ENCODE peak calls at places on chromosomes 6 and 20, in eight cellular contexts. One of them, this sample, is unnamed.

GRCh38 chr6:148521586-148521985 is 178.9 kb downstream of the SASH1 start:
- DNase-seq in effector memory CD8-positive, alpha-beta T cell: no peak
- DNase-seq in GM04503: no peak
- DNase-seq in Right ventricle myocardium superior: no peak
- DNase-seq in vagina: no peak
- DNase-seq in NCI-H2107: no peak
- DNase-seq in NCI-H1417 treated with DMSO at 0.1 percent for 48 hours: no peak
- DNase-seq in HFF-Myc: no peak
- DNase-seq in this sample: no peak

GRCh38 chr6:132304891-132305305 is 96.4 kb downstream of the MOXD1 start:
- DNase-seq in effector memory CD8-positive, alpha-beta T cell: no peak
- DNase-seq in GM04503: no peak
- DNase-seq in Right ventricle myocardium superior: no peak
- DNase-seq in vagina: no peak
- DNase-seq in NCI-H2107: no peak
- DNase-seq in NCI-H1417 treated with DMSO at 0.1 percent for 48 hours: no peak
- DNase-seq in HFF-Myc: no peak
- DNase-seq in this sample: no peak

GRCh38 chr6:134961366-134961765 is 11.5 kb upstream of the ALDH8A1 start:
- DNase-seq in effector memory CD8-positive, alpha-beta T cell: no peak
- DNase-seq in GM04503: no peak
- DNase-seq in Right ventricle myocardium superior: no peak
- DNase-seq in vagina: no peak
- DNase-seq in NCI-H2107: no peak
- DNase-seq in NCI-H1417 treated with DMSO at 0.1 percent for 48 hours: no peak
- DNase-seq in HFF-Myc: no peak
- DNase-seq in this sample: no peak

GRCh38 chr6:156776470-156776840 is 723 bp upstream of the ARID1B start:
- DNase-seq in effector memory CD8-positive, alpha-beta T cell: peak
- DNase-seq in GM04503: no peak
- DNase-seq in Right ventricle myocardium superior: no peak
- DNase-seq in vagina: no peak
- DNase-seq in NCI-H2107: no peak
- DNase-seq in NCI-H1417 treated with DMSO at 0.1 percent for 48 hours: peak
- DNase-seq in HFF-Myc: no peak
- DNase-seq in this sample: no peak

GRCh38 chr6:112172540-112172939 is 81.8 kb downstream of the LAMA4 start:
- DNase-seq in effector memory CD8-positive, alpha-beta T cell: no peak
- DNase-seq in GM04503: no peak
- DNase-seq in Right ventricle myocardium superior: no peak
- DNase-seq in vagina: no peak
- DNase-seq in NCI-H2107: no peak
- DNase-seq in NCI-H1417 treated with DMSO at 0.1 percent for 48 hours: no peak
- DNase-seq in HFF-Myc: no peak
- DNase-seq in this sample: no peak

GRCh38 chr20:57248132-57248797 is 18.2 kb downstream of the BMP7 start:
- DNase-seq in effector memory CD8-positive, alpha-beta T cell: no peak
- DNase-seq in GM04503: no peak
- DNase-seq in Right ventricle myocardium superior: no peak
- DNase-seq in vagina: no peak
- DNase-seq in NCI-H2107: no peak
- DNase-seq in NCI-H1417 treated with DMSO at 0.1 percent for 48 hours: no peak
- DNase-seq in HFF-Myc: no peak
- DNase-seq in this sample: no peak

GRCh38 chr6:56282391-56282790 is 35.0 kb upstream of the COL21A1 start:
- DNase-seq in effector memory CD8-positive, alpha-beta T cell: no peak
- DNase-seq in GM04503: no peak
- DNase-seq in Right ventricle myocardium superior: no peak
- DNase-seq in vagina: no peak
- DNase-seq in NCI-H2107: no peak
- DNase-seq in NCI-H1417 treated with DMSO at 0.1 percent for 48 hours: no peak
- DNase-seq in HFF-Myc: no peak
- DNase-seq in this sample: no peak

GRCh38 chr6:41878961-41879405 is 16.2 kb downstream of the USP49 start:
- DNase-seq in effector memory CD8-positive, alpha-beta T cell: no peak
- DNase-seq in GM04503: peak
- DNase-seq in Right ventricle myocardium superior: no peak
- DNase-seq in vagina: no peak
- DNase-seq in NCI-H2107: no peak
- DNase-seq in NCI-H1417 treated with DMSO at 0.1 percent for 48 hours: no peak
- DNase-seq in HFF-Myc: no peak
- DNase-seq in this sample: peak

GRCh38 chr20:50003253-50003656 is 20.5 kb downstream of the SNAI1 start:
- DNase-seq in effector memory CD8-positive, alpha-beta T cell: no peak
- DNase-seq in GM04503: peak
- DNase-seq in Right ventricle myocardium superior: no peak
- DNase-seq in vagina: no peak
- DNase-seq in NCI-H2107: no peak
- DNase-seq in NCI-H1417 treated with DMSO at 0.1 percent for 48 hours: no peak
- DNase-seq in HFF-Myc: no peak
- DNase-seq in this sample: peak

GRCh38 chr6:101163611-101164010 is 229.9 kb upstream of the GRIK2 start:
- DNase-seq in effector memory CD8-positive, alpha-beta T cell: no peak
- DNase-seq in GM04503: no peak
- DNase-seq in Right ventricle myocardium superior: no peak
- DNase-seq in vagina: no peak
- DNase-seq in NCI-H2107: no peak
- DNase-seq in NCI-H1417 treated with DMSO at 0.1 percent for 48 hours: no peak
- DNase-seq in HFF-Myc: no peak
- DNase-seq in this sample: no peak

GRCh38 chr6:16278750-16279149 is 40.4 kb downstream of the GMPR start:
- DNase-seq in effector memory CD8-positive, alpha-beta T cell: no peak
- DNase-seq in GM04503: no peak
- DNase-seq in Right ventricle myocardium superior: no peak
- DNase-seq in vagina: no peak
- DNase-seq in NCI-H2107: no peak
- DNase-seq in NCI-H1417 treated with DMSO at 0.1 percent for 48 hours: no peak
- DNase-seq in HFF-Myc: no peak
- DNase-seq in this sample: no peak

GRCh38 chr6:56752009-56752408 is 109.3 kb upstream of the DST start:
- DNase-seq in effector memory CD8-positive, alpha-beta T cell: no peak
- DNase-seq in GM04503: no peak
- DNase-seq in Right ventricle myocardium superior: no peak
- DNase-seq in vagina: no peak
- DNase-seq in NCI-H2107: no peak
- DNase-seq in NCI-H1417 treated with DMSO at 0.1 percent for 48 hours: no peak
- DNase-seq in HFF-Myc: no peak
- DNase-seq in this sample: peak

GRCh38 chr20:3654326-3655031 is 8.7 kb downstream of the GFRA4 start:
- DNase-seq in effector memory CD8-positive, alpha-beta T cell: no peak
- DNase-seq in GM04503: no peak
- DNase-seq in Right ventricle myocardium superior: no peak
- DNase-seq in vagina: no peak
- DNase-seq in NCI-H2107: no peak
- DNase-seq in NCI-H1417 treated with DMSO at 0.1 percent for 48 hours: no peak
- DNase-seq in HFF-Myc: no peak
- DNase-seq in this sample: no peak

GRCh38 chr20:22698443-22698842 is 114.1 kb upstream of the FOXA2 start:
- DNase-seq in effector memory CD8-positive, alpha-beta T cell: no peak
- DNase-seq in GM04503: no peak
- DNase-seq in Right ventricle myocardium superior: no peak
- DNase-seq in vagina: peak
- DNase-seq in NCI-H2107: no peak
- DNase-seq in NCI-H1417 treated with DMSO at 0.1 percent for 48 hours: no peak
- DNase-seq in HFF-Myc: no peak
- DNase-seq in this sample: no peak

GRCh38 chr20:62898970-62899632 is 27.2 kb downstream of the DIDO1 start:
- DNase-seq in effector memory CD8-positive, alpha-beta T cell: no peak
- DNase-seq in GM04503: no peak
- DNase-seq in Right ventricle myocardium superior: no peak
- DNase-seq in vagina: no peak
- DNase-seq in NCI-H2107: peak
- DNase-seq in NCI-H1417 treated with DMSO at 0.1 percent for 48 hours: no peak
- DNase-seq in HFF-Myc: no peak
- DNase-seq in this sample: no peak

This sample was measured in GM04504.